ENCODE peak calls at places on chromosome 20, in four cellular contexts. Q is RCC 7860, D is EH, N is SW480. S is an unnamed sample.

GRCh38 chr20:51750037-51750769 is 18.0 kb downstream of the ATP9A start:
- DNase-seq in Q (peak), D (peak), N (peak), S (peak)

GRCh38 chr20:35699127-35699913 is at the start of the genes NFS1 and ROMO1:
- DNase-seq in Q (peak), D (peak), N (peak), S (peak)

GRCh38 chr20:38947931-38948362 is 14.2 kb upstream of the DHX35 start:
- DNase-seq in Q (no peak), D (no peak), N (no peak), S (no peak)

GRCh38 chr20:61933951-61934715 is 131.5 kb downstream of the TAF4 start:
- DNase-seq in Q (no peak), D (no peak), N (no peak), S (no peak)

GRCh38 chr20:50077818-50078601 is 34.9 kb downstream of the UBE2V1 start:
- DNase-seq in Q (no peak), D (no peak), N (no peak), S (no peak)

GRCh38 chr20:13231031-13231752 is 10.1 kb downstream of the ISM1 start:
- DNase-seq in Q (peak), D (peak), N (peak), S (peak)

GRCh38 chr20:39253051-39253682 is 291.0 kb downstream of the DHX35 start:
- DNase-seq in Q (no peak), D (no peak), N (no peak), S (no peak)

GRCh38 chr20:11098888-11099287 is 425.1 kb upstream of the JAG1 start:
- DNase-seq in Q (no peak), D (peak), N (peak), S (no peak)

GRCh38 chr20:23092409-23092756 is 6.3 kb upstream of the CD93 start:
- DNase-seq in Q (no peak), D (no peak), N (no peak), S (no peak)

GRCh38 chr20:41213150-41213820 is 75.9 kb downstream of the PLCG1 start:
- DNase-seq in Q (no peak), D (peak), N (peak), S (peak)

GRCh38 chr20:45138451-45139300 is 14.4 kb upstream of the WFDC12 start:
- DNase-seq in Q (no peak), D (peak), N (peak), S (peak)